ENCODE peak calls at places on chromosomes 16 and 17, in four cellular contexts. One of them, this sample, is unnamed.

GRCh38 chr16:21194771-21195301 is 16.5 kb downstream of the ZP2 start:
- DNase-seq in fibroblast of lung: peak; percentile 15
- DNase-seq in left ventricle myocardium inferior: no peak
- DNase-seq in A673: no peak
- DNase-seq in this sample: no peak

GRCh38 chr16:22937169-22937568 is 123.2 kb downstream of the HS3ST2 start:
- DNase-seq in left ventricle myocardium inferior: no peak
- DNase-seq in A673: no peak
- DNase-seq in fibroblast of lung: no peak
- DNase-seq in this sample: no peak

GRCh38 chr16:14289692-14290340 is 218.7 kb downstream of the MRTFB start:
- DNase-seq in A673: peak; percentile 54
- DNase-seq in left ventricle myocardium inferior: no peak
- DNase-seq in fibroblast of lung: no peak
- DNase-seq in this sample: peak; percentile 51

GRCh38 chr16:81889896-81890634 is 111.0 kb downstream of the PLCG2 start:
- DNase-seq in A673: peak; percentile 75
- DNase-seq in fibroblast of lung: peak; percentile 46
- DNase-seq in left ventricle myocardium inferior: no peak
- DNase-seq in this sample: peak; percentile 69

GRCh38 chr17:47720754-47721533 is 12.1 kb upstream of the TBX21 start:
- DNase-seq in fibroblast of lung: peak; percentile 33
- DNase-seq in A673: peak; percentile 13
- DNase-seq in left ventricle myocardium inferior: no peak
- DNase-seq in this sample: no peak

GRCh38 chr17:47959825-47960655 is 2.4 kb upstream of the PRR15L start:
- DNase-seq in left ventricle myocardium inferior: no peak
- DNase-seq in fibroblast of lung: no peak
- DNase-seq in A673: no peak
- DNase-seq in this sample: no peak

GRCh38 chr17:34486781-34487180 is 92.6 kb upstream of the TMEM132E start:
- DNase-seq in left ventricle myocardium inferior: no peak
- DNase-seq in A673: no peak
- DNase-seq in fibroblast of lung: no peak
- DNase-seq in this sample: no peak

GRCh38 chr17:61389670-61390478 is 9.8 kb upstream of the TBX2 start:
- DNase-seq in A673: peak; percentile 60
- DNase-seq in fibroblast of lung: no peak
- DNase-seq in left ventricle myocardium inferior: no peak
- DNase-seq in this sample: peak; percentile 31

GRCh38 chr17:42853004-42853403 is 2.0 kb downstream of the AOC3 start:
- DNase-seq in left ventricle myocardium inferior: no peak
- DNase-seq in A673: no peak
- DNase-seq in fibroblast of lung: no peak
- DNase-seq in this sample: no peak

GRCh38 chr16:57956270-57956808 is 14.6 kb downstream of the CNGB1 start:
- DNase-seq in left ventricle myocardium inferior: no peak
- DNase-seq in fibroblast of lung: no peak
- DNase-seq in A673: no peak
- DNase-seq in this sample: no peak

GRCh38 chr16:88700636-88701482 is 5.3 kb downstream of the RNF166 start:
- DNase-seq in A673: peak; percentile 79
- DNase-seq in fibroblast of lung: peak; percentile 92
- DNase-seq in left ventricle myocardium inferior: peak; percentile 93
- DNase-seq in this sample: peak; percentile 91

GRCh38 chr16:53817117-53817516 is 113.2 kb downstream of the FTO start:
- DNase-seq in fibroblast of lung: peak; percentile 98
- DNase-seq in A673: peak; percentile 56
- DNase-seq in left ventricle myocardium inferior: no peak
- DNase-seq in this sample: no peak

GRCh38 chr16:55189975-55190636 is 133.9 kb upstream of the IRX6 start:
- DNase-seq in A673: no peak
- DNase-seq in fibroblast of lung: no peak
- DNase-seq in left ventricle myocardium inferior: no peak
- DNase-seq in this sample: no peak

GRCh38 chr16:87956771-87957279 is 5.6 kb downstream of the BANP start:
- DNase-seq in fibroblast of lung: peak; percentile 66
- DNase-seq in A673: peak; percentile 82
- DNase-seq in left ventricle myocardium inferior: no peak
- DNase-seq in this sample: no peak

DNA sequence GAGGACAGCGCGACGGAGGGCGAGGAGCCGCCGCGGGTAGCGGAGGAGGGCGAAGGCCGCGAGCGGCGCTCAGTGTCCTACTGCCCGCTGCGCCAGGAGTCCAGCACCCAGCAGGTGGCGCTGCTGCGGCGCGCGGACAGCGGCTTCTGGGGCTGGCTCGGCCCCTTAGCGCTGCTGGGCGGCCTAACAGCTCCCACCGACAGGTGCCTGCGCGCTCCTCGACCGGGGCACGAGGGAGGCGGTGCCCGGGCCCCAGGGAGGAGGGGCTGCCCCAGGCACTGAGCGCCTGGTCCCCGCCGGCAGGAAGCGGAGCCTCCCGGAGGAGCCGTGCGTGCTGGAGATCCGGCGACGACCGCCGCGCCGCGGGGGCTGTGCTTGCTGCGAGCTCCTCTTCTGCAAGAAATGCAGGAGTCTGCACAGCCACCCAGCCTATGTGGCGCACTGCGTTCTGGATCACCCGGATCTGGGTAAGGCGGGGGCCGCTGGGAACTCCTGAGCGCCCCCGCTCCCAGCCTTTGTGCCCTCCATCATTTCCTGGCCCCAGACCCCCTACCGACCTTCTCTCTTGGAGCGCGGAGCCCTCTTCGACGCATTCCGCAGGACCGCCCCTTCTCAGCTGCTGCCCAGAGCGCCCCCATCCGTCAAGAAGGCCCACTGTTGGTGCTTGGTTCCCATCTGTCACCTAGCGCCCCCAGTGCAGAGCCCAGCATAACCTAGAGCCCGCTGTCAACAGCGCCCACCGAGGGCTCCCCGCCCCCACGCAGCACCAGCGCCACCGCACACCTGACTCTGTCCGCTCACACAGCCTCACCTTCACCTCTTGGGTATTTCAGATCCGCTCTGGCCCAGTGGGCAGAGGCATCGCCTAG is 3.7 kb downstream of the C17orf50 start:
- DNase-seq in A673: peak; percentile 82
- DNase-seq in fibroblast of lung: peak; percentile 75
- DNase-seq in left ventricle myocardium inferior: peak; percentile 86
- DNase-seq in this sample: peak; percentile 78
- H3K27me3 ChIP-seq in A673: no peaks in the 10 kb centered on the region
- H3K27me3 ChIP-seq in fibroblast of lung: peaks cover 20% of the 10 kb centered on the region
- H3K27me3 ChIP-seq in left ventricle myocardium inferior: no peaks in the 10 kb centered on the region
- H3K27me3 ChIP-seq in this sample: peaks cover 3% of the 10 kb centered on the region

DNA sequence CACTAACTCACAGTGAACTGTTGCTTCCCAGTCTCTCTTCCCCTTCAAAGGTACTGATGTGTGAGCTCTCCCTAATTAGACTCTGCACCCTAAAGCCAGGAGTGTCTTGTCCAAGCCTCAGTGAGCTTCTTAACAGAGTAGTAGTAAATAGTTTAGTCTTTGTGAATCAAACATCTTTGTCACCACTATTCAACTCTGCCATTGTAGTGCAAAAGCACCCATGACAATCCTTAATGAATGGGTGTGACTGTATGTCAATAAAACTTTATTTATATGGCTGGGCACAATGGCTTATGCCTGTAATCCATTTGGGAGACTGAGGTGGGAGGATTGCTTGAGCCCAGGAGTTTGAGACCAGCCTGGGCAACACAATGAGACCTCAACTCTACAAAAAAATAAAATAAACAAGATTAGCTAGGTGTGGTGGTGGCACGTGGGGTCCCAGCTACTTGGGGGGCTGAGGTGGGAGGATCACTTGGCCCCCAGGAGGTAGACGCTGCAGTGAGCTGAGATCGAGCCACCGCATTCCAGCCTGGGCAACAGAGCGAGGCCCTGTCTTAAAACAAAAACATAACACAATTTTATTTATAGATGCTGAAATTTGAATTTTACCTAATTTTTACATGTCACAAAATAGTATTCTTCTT is 45.5 kb upstream of the TNRC6A start:
- DNase-seq in left ventricle myocardium inferior: no peak
- DNase-seq in fibroblast of lung: no peak
- DNase-seq in A673: no peak
- DNase-seq in this sample: no peak
- H3K4me3 ChIP-seq in left ventricle myocardium inferior: no peak overlapping the region
- H3K4me3 ChIP-seq in fibroblast of lung: no peak overlapping the region
- H3K4me3 ChIP-seq in A673: no peak overlapping the region
- H3K4me3 ChIP-seq in this sample: no peak overlapping the region

DNA sequence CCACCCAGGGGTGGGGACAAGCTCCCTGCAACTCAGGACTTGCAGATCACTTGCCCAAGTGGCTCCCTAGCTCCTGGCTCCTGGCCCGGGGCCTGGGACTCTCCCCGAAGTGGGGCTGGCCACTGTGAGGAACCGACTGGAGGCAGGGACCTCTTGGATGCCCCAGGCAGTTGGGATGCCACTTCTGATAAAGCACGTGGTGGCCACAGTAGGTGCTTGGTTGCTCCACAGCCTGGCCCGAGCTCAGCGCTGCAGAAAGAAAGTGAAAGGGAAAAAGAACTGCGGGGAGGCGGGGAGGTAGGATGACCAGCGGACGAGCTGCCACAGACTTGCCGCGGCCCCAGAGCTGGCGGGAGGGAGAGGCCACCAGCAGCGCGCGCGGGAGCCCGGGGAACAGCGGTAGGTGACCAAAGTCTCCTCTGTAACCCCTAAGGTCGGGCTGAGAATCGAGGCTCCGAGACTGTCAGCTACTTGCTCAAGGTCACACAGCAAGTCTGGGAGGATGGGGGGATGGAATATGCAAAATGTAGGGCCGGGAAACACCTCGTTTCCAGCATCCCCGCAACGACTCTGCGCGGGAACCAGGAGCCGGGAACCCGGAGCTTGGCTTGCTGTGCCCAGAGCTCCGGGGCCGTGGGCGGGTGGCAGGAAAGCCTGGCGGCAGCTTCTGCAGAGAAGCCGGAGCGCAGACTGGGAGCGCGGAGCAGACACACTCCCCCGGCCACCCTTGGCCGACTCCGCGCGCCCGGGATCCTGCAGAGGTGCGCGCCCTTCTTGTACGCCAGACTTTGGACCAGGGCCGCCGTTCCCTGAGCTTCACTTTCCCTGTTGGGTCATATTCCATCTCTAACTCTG is 1.9 kb downstream of the CIITA start:
- DNase-seq in fibroblast of lung: peak; percentile 20
- DNase-seq in A673: no peak
- DNase-seq in left ventricle myocardium inferior: peak; percentile 51
- DNase-seq in this sample: no peak
- H3K27me3 ChIP-seq in fibroblast of lung: no peaks in the 10 kb centered on the region
- H3K27me3 ChIP-seq in A673: peaks cover 93% of the 10 kb centered on the region
- H3K27me3 ChIP-seq in left ventricle myocardium inferior: peaks cover 52% of the 10 kb centered on the region
- H3K27me3 ChIP-seq in this sample: peaks cover 28% of the 10 kb centered on the region

GRCh38 chr16:86572041-86572521 is 5.5 kb downstream of the FOXC2 start:
- DNase-seq in left ventricle myocardium inferior: no peak
- DNase-seq in fibroblast of lung: no peak
- DNase-seq in A673: no peak
- DNase-seq in this sample: no peak
- H3K4me3 ChIP-seq in left ventricle myocardium inferior: peak overlapping the region; percentile 69
- H3K4me3 ChIP-seq in fibroblast of lung: no peak overlapping the region
- H3K4me3 ChIP-seq in A673: no peak overlapping the region
- H3K4me3 ChIP-seq in this sample: no peak overlapping the region